ENCODE peak calls at places on chromosomes 2 and 18, in four cellular contexts. L, U, P and O are unnamed samples.

GRCh38 chr2:144708641-144709040 is 188.7 kb upstream of the ZEB2 start:
- DNase-seq in U (no peak), P (no peak), L (no peak), O (no peak)

GRCh38 chr2:98793275-98793674 is 62.3 kb upstream of the MGAT4A start:
- DNase-seq in P (no peak), L (peak; percentile 25), U (no peak), O (no peak)

GRCh38 chr2:118865106-118865505 is 17.7 kb upstream of the EN1 start:
- DNase-seq in U (peak; percentile 37), P (no peak), L (no peak), O (no peak)

GRCh38 chr18:67517224-67517765 is 775 bp upstream of the DSEL start:
- DNase-seq in L (no peak), P (peak; percentile 34), U (no peak), O (no peak)

GRCh38 chr2:108220942-108221541 is 18.7 kb upstream of the SULT1C3 start:
- DNase-seq in L (no peak), P (no peak), U (no peak), O (no peak)

GRCh38 chr2:65553504-65554074 is 121.2 kb upstream of the SPRED2 start:
- DNase-seq in U (no peak), L (no peak), P (no peak), O (no peak)

GRCh38 chr18:47113796-47114540 is 36.3 kb downstream of the HDHD2 start:
- DNase-seq in U (peak; percentile 6), L (peak; percentile 18), P (no peak), O (no peak)

GRCh38 chr2:201987426-201987825 is 46.2 kb upstream of the FZD7 start:
- DNase-seq in U (no peak), P (no peak), L (no peak), O (no peak)

GRCh38 chr2:74525717-74526648 is at the start of gene DQX1:
- DNase-seq in U (no peak), P (no peak), L (no peak), O (no peak)

GRCh38 chr2:99729104-99729503 is 239.3 kb upstream of the REV1 start:
- DNase-seq in L (no peak), P (no peak), U (no peak), O (no peak)

GRCh38 chr2:137091704-137092103 is 326.4 kb downstream of the THSD7B start:
- DNase-seq in U (no peak), P (no peak), L (no peak), O (no peak)

GRCh38 chr2:235724964-235725603 is 231.2 kb downstream of the AGAP1 start:
- DNase-seq in P (no peak), L (no peak), U (no peak), O (no peak)

GRCh38 chr2:2181505-2181904 is 149.6 kb downstream of the MYT1L start:
- DNase-seq in L (no peak), P (no peak), U (no peak), O (no peak)

GRCh38 chr2:96342085-96342484 is 6.5 kb downstream of the NCAPH start:
- DNase-seq in P (no peak), L (peak; percentile 89), U (peak; percentile 78), O (no peak)

GRCh38 chr2:172270278-172271079 is 156.9 kb upstream of the ITGA6 start:
- DNase-seq in P (no peak), U (no peak), L (no peak), O (no peak)

GRCh38 chr2:219073413-219074129 is 12.8 kb upstream of the IHH start:
- DNase-seq in U (peak; percentile 63), L (peak; percentile 25), P (no peak), O (peak; percentile 16)

GRCh38 chr2:148813603-148814065 is 61.4 kb upstream of the KIF5C start:
- DNase-seq in P (no peak), U (no peak), L (no peak), O (no peak)

GRCh38 chr18:32378705-32379104 is 92.0 kb downstream of the GAREM1 start:
- DNase-seq in L (peak; percentile 44), P (no peak), U (peak; percentile 53), O (no peak)

GRCh38 chr2:129754431-129754830 is 225.0 kb upstream of the RAB6C start:
- DNase-seq in U (no peak), L (no peak), P (no peak), O (no peak)

GRCh38 chr18:76482971-76483691 is 11.9 kb downstream of the ZNF516 start:
- DNase-seq in U (no peak), P (no peak), L (no peak), O (no peak)

GRCh38 chr18:76482267-76482666 is 12.8 kb downstream of the ZNF516 start:
- DNase-seq in U (no peak), L (no peak), P (no peak), O (no peak)

GRCh38 chr18:76483780-76484179 is 11.3 kb downstream of the ZNF516 start:
- DNase-seq in U (no peak), L (no peak), P (no peak), O (no peak)

GRCh38 chr18:76479351-76480238 is 15.4 kb downstream of the ZNF516 start:
- DNase-seq in P (no peak), U (no peak), L (no peak), O (no peak)

GRCh38 chr18:76480913-76481312 is 14.1 kb downstream of the ZNF516 start:
- DNase-seq in L (no peak), P (no peak), U (no peak), O (no peak)
- TF ChIP-seq CTCF in L (no peak), P (no peak), U (no peak), O (no peak)

GRCh38 chr2:240257940-240258580 is 117.6 kb upstream of the OTOS start:
- DNase-seq in P (no peak), U (no peak), L (no peak), O (no peak)

GRCh38 chr2:240256704-240257637 is 116.5 kb upstream of the OTOS start:
- DNase-seq in L (no peak), U (no peak), P (no peak), O (no peak)

GRCh38 chr2:240255165-240255491 is 114.7 kb upstream of the OTOS start:
- DNase-seq in P (no peak), U (no peak), L (no peak), O (no peak)

GRCh38 chr2:240254337-240255164 is 114.1 kb upstream of the OTOS start:
- DNase-seq in L (no peak), U (no peak), P (no peak), O (no peak)

GRCh38 chr2:240255811-240256703 is 115.6 kb upstream of the OTOS start:
- DNase-seq in U (no peak), P (no peak), L (peak; percentile 20), O (no peak)
- H3K4me3 ChIP-seq in U (no peak overlapping the region), P (peak overlapping the region; percentile 32), L (no peak overlapping the region), O (no peak overlapping the region)

DNA sequence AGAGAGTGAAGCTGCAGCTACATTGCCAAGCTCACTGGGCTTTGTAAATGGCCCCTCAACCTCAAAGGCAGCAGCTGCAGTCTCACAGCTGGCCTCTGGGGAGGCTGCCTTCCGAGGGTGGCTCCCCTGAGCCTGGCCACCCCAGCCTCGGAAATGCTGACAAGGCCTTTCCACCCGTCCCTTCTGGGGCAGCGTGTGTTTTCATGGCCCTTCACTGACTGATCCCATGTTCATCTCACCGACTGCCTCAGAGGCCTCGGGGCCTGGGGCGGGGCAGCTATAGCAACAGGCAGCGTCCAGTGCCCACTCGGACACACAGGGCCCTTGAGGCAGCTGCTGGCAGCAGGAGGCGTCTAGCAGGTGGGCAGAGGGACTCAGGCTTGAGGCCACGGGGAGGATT is 149.6 kb downstream of the GLI2 start:
- DNase-seq in P (no peak), L (no peak), U (no peak), O (no peak)
- TF ChIP-seq CTCF in P (no peak), L (no peak), U (no peak), O (no peak)

DNA sequence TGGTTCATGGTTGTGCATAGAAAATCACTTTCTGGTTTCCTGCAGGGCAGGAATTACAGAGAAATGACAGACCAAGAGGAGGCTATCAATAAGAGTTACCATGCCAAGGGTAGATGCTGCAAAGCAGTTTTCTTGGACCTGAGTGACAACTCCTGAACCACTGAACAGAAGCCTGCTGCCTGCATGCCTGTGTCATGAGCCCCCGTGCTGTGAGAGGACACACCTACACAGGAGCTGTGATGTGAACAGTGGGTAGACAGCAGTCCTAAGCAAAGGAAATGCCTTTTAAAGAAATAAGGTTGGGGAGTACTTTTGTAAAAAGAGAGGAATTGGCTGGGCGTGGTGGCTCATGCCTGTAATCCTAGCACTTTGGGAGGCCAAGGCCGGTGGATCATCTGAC is 54.2 kb upstream of the CREB1 start:
- DNase-seq in L (peak; percentile 17), U (no peak), P (no peak), O (no peak)
- H3K4me3 ChIP-seq in L (no peak overlapping the region), U (no peak overlapping the region), P (no peak overlapping the region), O (no peak overlapping the region)

DNA sequence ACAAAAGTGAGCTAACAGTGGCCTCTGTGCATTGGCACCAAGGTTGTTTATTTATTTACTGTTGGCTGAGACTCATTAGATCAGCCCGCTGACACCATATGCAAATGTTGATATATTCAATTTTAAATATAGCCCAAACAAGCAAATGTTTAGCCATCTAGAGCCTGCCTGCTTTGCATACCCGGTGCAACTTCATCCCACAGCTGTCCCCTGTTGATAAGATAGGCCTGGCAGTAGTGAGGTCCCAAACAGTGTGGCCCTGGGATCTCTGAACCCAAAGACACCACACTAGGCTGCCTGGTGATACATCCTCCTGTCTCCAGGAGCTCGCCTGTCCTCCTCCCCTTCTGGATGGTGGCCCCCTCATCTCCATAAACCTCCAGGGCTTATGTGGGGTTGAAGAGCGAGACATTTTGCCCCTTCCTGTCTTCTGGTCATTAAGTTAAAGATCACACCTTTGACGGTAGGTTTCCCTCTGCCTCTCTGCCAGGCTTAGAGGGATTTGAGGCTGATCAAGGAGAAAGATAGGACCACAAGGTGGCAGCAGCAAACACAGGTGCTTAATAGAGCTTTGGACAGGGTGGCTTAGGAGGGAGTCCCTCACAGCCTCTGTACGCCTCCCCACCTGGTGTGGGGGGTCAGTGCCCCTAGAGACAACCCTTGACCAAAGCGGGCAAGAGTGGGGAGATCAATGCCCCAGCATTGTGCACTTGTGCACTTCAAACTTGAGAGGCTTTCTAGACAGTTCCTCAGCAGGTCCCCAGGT is 23.7 kb upstream of the MYO5B start:
- DNase-seq in L (peak; percentile 10), P (no peak), U (no peak), O (no peak)
- TF ChIP-seq CTCF in L (peak; percentile 14), P (no peak), U (peak; percentile 19), O (no peak)

GRCh38 chr2:38109732-38110181 is 33.8 kb upstream of the CYP1B1 start:
- DNase-seq in L (no peak), U (peak; percentile 37), P (no peak), O (no peak)
- H3K4me3 ChIP-seq in L (no peak overlapping the region), U (no peak overlapping the region), P (no peak overlapping the region), O (no peak overlapping the region)